ENCODE peak calls at places on chromosomes 4 and X, in ten cellular contexts. I is astrocyte of the cerebellum, C is fibroblast of mammary gland, M is progenitor cell of endocrine pancreas, K is left lung, F is GM12865, G is MCF 10A, Z is type B pancreatic cell, R is K562, P is PC-3. X is an unnamed sample.

GRCh38 chr4:28082686-28083390 is 1222.2 kb downstream of the STIM2 start:
- DNase-seq in C (peak; percentile 57), P (peak; percentile 16), M (no peak), Z (no peak), R (no peak), I (no peak), G (no peak), K (no peak), F (no peak), X (no peak)

GRCh38 chr4:184205243-184205642 is 12.4 kb downstream of the ENPP6 start:
- DNase-seq in F (no peak), I (no peak), R (no peak), K (no peak), M (no peak), P (no peak), G (no peak), Z (no peak), C (no peak), X (no peak)

GRCh38 chr4:140861359-140862181 is 105.4 kb upstream of the TBC1D9 start:
- DNase-seq in F (peak; percentile 87), I (peak; percentile 91), M (peak; percentile 24), Z (no peak), C (peak; percentile 87), P (peak; percentile 91), K (no peak), G (peak; percentile 80), R (peak; percentile 41), X (peak; percentile 32)

GRCh38 chr4:177737387-177737965 is 295.2 kb upstream of the AGA start:
- DNase-seq in G (no peak), F (no peak), I (no peak), K (no peak), M (no peak), C (no peak), P (peak; percentile 5), R (no peak), Z (no peak), X (no peak)

GRCh38 chr4:150411527-150411926 is 170.4 kb upstream of the MAB21L2 start:
- DNase-seq in F (no peak), K (no peak), C (no peak), I (no peak), R (no peak), P (no peak), G (no peak), M (no peak), Z (no peak), X (no peak)

GRCh38 chr4:86338989-86339388 is 20.9 kb downstream of the MAPK10 start:
- DNase-seq in K (no peak), F (no peak), I (peak; percentile 53), P (peak; percentile 87), M (no peak), C (peak; percentile 95), G (peak; percentile 81), R (no peak), Z (no peak), X (no peak)

GRCh38 chrX:5051831-5052491 is 1176.7 kb downstream of the NLGN4X start:
- DNase-seq in R (no peak), G (peak; percentile 74), I (peak; percentile 79), Z (no peak), M (no peak), F (no peak), C (peak; percentile 47), P (peak; percentile 95), K (peak; percentile 67), X (no peak)

GRCh38 chrX:121307441-121307840 is 260.0 kb downstream of the GLUD2 start:
- DNase-seq in P (no peak), Z (no peak), M (no peak), I (no peak), G (peak; percentile 0), K (no peak), C (peak; percentile 70), F (peak; percentile 76), R (no peak), X (no peak)

GRCh38 chr4:86300516-86300915 is 59.3 kb downstream of the MAPK10 start:
- DNase-seq in Z (no peak), R (no peak), I (no peak), P (no peak), C (no peak), F (no peak), M (no peak), K (no peak), G (no peak), X (no peak)

GRCh38 chr4:123547167-123547817 is 150.7 kb downstream of the SPRY1 start:
- DNase-seq in C (no peak), G (no peak), F (no peak), K (peak; percentile 84), I (no peak), Z (peak; percentile 76), P (peak; percentile 42), R (peak; percentile 34), M (peak; percentile 56), X (peak; percentile 69)

GRCh38 chrX:112341598-112341997 is 259.0 kb upstream of the TRPC5 start:
- DNase-seq in P (peak; percentile 40), K (no peak), I (no peak), R (no peak), F (no peak), C (peak; percentile 54), Z (no peak), G (peak; percentile 61), M (no peak), X (no peak)

GRCh38 chr4:3041192-3042142 is 32.9 kb downstream of the HTT-AS start:
- DNase-seq in M (no peak), C (peak; percentile 36), P (peak; percentile 63), R (no peak), K (peak; percentile 63), F (peak; percentile 81), G (no peak), Z (no peak), I (no peak), X (no peak)

GRCh38 chrX:140967036-140967435 is 35.4 kb upstream of the SPANXB1 start:
- DNase-seq in M (no peak), K (no peak), P (no peak), G (no peak), Z (no peak), F (no peak), R (no peak), C (no peak), I (no peak), X (no peak)

GRCh38 chr4:83083925-83084475 is 30.5 kb downstream of the PLAC8 start:
- DNase-seq in M (no peak), F (peak; percentile 51), R (peak; percentile 17), G (no peak), P (no peak), K (no peak), I (no peak), C (no peak), Z (no peak), X (no peak)

GRCh38 chrX:44012484-44013096 is 39.4 kb upstream of the NDP start:
- DNase-seq in K (peak; percentile 56), M (no peak), G (peak; percentile 91), I (peak; percentile 11), Z (no peak), P (peak; percentile 95), F (no peak), C (peak; percentile 85), R (no peak), X (no peak)

GRCh38 chr4:23097251-23097650 is 404.5 kb downstream of the GBA3 start:
- DNase-seq in Z (no peak), R (no peak), F (no peak), K (no peak), P (peak; percentile 67), M (no peak), I (peak; percentile 55), G (peak; percentile 78), C (peak; percentile 17), X (no peak)

GRCh38 chr4:73404457-73404856 is 370 bp downstream of the ALB start:
- DNase-seq in Z (no peak), M (no peak), G (no peak), I (no peak), P (no peak), K (no peak), F (no peak), C (no peak), R (no peak), X (no peak)

GRCh38 chr4:1312821-1313640 is 23.3 kb downstream of the MAEA start:
- DNase-seq in K (no peak), R (no peak), G (no peak), I (no peak), F (no peak), C (no peak), Z (no peak), P (no peak), M (no peak), X (peak; percentile 13)

DNA sequence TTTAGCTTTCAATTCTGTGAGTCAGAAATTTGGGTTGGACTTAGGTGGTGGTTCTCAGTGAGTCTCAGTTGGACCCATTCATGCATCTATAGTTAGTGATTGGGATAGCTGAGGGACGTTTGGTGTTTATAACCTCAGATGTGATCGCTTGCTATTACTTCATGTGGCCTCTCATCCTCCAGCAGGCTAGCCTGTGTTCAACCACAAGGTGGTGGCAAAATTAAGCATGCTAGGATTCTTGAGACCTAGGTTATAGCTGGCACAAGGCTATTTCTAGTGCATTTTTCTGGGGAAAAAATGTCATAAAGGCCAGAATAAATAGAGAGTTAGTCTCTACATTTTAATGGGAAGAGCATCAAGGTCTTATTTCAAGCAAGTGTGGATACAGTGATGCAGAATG is 10.9 kb upstream of the GRPR start:
- DNase-seq in Z (no peak), M (no peak), R (no peak), G (no peak), P (peak; percentile 21), I (no peak), F (no peak), C (peak; percentile 6), K (no peak), X (no peak)
- TF ChIP-seq CTCF in Z (peak; percentile 15), M (peak; percentile 1), R (peak; percentile 14), G (no peak), P (peak; percentile 38), I (peak; percentile 12), F (no peak), C (peak; percentile 9), K (no peak), X (no peak)

GRCh38 chrX:132071260-132071659 is 48.2 kb downstream of the STK26 start:
- DNase-seq in Z (no peak), F (no peak), K (no peak), I (no peak), C (peak; percentile 38), R (peak; percentile 14), M (no peak), G (peak; percentile 20), P (peak; percentile 37), X (no peak)
- TF ChIP-seq CTCF in Z (peak; percentile 65), F (peak; percentile 12), K (no peak), I (no peak), C (peak; percentile 35), R (peak; percentile 52), M (peak; percentile 51), G (peak; percentile 19), P (peak; percentile 58), X (peak; percentile 71)

GRCh38 chr4:151644625-151645024 is 116.2 kb downstream of the GATB start:
- DNase-seq in R (peak; percentile 42), G (peak; percentile 38), M (peak; percentile 27), P (peak; percentile 38), K (no peak), I (no peak), C (no peak), Z (no peak), F (peak; percentile 5), X (no peak)
- TF ChIP-seq CTCF in R (peak; percentile 60), G (peak; percentile 39), M (peak; percentile 61), P (peak; percentile 67), K (no peak), I (peak; percentile 39), C (peak; percentile 50), Z (peak; percentile 65), F (peak; percentile 39), X (no peak)

DNA sequence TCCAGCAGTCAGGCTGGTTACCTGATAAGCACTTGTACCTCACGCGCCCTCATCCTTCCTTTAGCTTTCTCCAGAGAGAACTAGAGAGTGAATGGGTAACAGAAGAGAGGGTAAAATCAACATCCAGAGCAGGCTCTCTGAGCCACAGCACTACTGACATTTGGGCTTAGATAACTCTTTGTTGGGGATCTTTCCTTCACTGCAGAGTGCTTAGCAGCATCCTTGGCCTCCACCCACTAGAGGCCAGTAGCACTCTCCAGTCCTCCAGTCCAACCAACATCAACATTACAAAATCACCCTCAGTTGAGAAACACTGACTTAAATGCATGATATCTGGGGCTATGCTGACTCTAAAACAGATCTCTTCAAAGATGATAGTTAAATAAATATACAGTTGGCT is 220.7 kb downstream of the TACR3 start:
- DNase-seq in Z (no peak), G (no peak), P (peak; percentile 5), C (peak; percentile 79), F (no peak), M (no peak), R (no peak), K (no peak), I (no peak), X (no peak)
- TF ChIP-seq CTCF in Z (no peak), G (no peak), P (peak; percentile 34), C (peak; percentile 58), F (no peak), M (no peak), R (no peak), K (no peak), I (no peak), X (no peak)